ENCODE peak calls at places on chromosomes 13 and 19, in five cellular contexts. B, R, D, C and K are unnamed samples.

GRCh38 chr19:38529610-38530009 is 88.1 kb downstream of the MAP4K1 start:
- DNase-seq in B (no peak), R (no peak), D (no peak), C (no peak), K (no peak)

GRCh38 chr13:94329754-94330551 is 149.5 kb downstream of the DCT start:
- DNase-seq in B (no peak), R (peak), D (no peak), C (no peak), K (peak)

GRCh38 chr19:58476498-58477015 is 405 bp downstream of the ZNF446 start:
- DNase-seq in B (no peak), R (peak), D (no peak), C (peak), K (no peak)

GRCh38 chr19:6519289-6519688 is 11.5 kb upstream of the TNFSF9 start:
- DNase-seq in B (no peak), R (peak), D (no peak), C (no peak), K (no peak)

GRCh38 chr19:6047741-6048231 is 62.5 kb downstream of the RFX2 start:
- DNase-seq in B (no peak), R (peak), D (peak), C (no peak), K (no peak)

GRCh38 chr13:101916108-101916757 is 463.8 kb downstream of the ITGBL1 start:
- DNase-seq in B (no peak), R (peak), D (peak), C (no peak), K (no peak)

GRCh38 chr19:20307127-20307526 is 140.1 kb downstream of the ZNF486 start:
- DNase-seq in B (no peak), R (no peak), D (no peak), C (no peak), K (no peak)

GRCh38 chr13:24713022-24713421 is 32.8 kb downstream of the ATP12A start:
- DNase-seq in B (no peak), R (no peak), D (no peak), C (no peak), K (no peak)

GRCh38 chr13:95880346-95880745 is 172.9 kb downstream of the UGGT2 start:
- DNase-seq in B (no peak), R (peak), D (no peak), C (no peak), K (no peak)

GRCh38 chr13:91087276-91087675 is 260.2 kb upstream of the MIR17HG start:
- DNase-seq in B (no peak), R (no peak), D (no peak), C (no peak), K (no peak)

GRCh38 chr19:49425922-49426592 is 869 bp downstream of the GFY start:
- DNase-seq in B (peak), R (no peak), D (peak), C (no peak), K (no peak)